ENCODE peak calls at places on chromosomes 16 and 17, in six cellular contexts. Y, V, P, S, B and K are unnamed samples.

GRCh38 chr16:81523387-81524115 is 78.9 kb downstream of the CMIP start:
- DNase-seq in B (no peak), Y (no peak), S (peak; percentile 98), V (no peak), P (no peak), K (peak; percentile 72)

GRCh38 chr17:16934133-16934795 is 37.7 kb downstream of the TNFRSF13B start:
- DNase-seq in B (no peak), Y (no peak), V (no peak), P (no peak), S (no peak), K (no peak)

GRCh38 chr17:66178642-66179041 is 13.3 kb downstream of the CEP112 start:
- DNase-seq in V (no peak), P (no peak), Y (no peak), S (no peak), B (no peak), K (no peak)

GRCh38 chr17:76270127-76270592 is 5.0 kb downstream of the UBALD2 start:
- DNase-seq in B (no peak), S (no peak), V (no peak), P (no peak), Y (no peak), K (no peak)

GRCh38 chr16:54627616-54628015 is 303.0 kb upstream of the IRX5 start:
- DNase-seq in V (no peak), B (no peak), Y (no peak), P (no peak), S (no peak), K (no peak)

GRCh38 chr16:58435779-58436178 is 43.5 kb downstream of the GINS3 start:
- DNase-seq in Y (no peak), B (no peak), P (no peak), V (no peak), S (no peak), K (no peak)

GRCh38 chr16:57577691-57578224 is 35.3 kb downstream of the ADGRG5 start:
- DNase-seq in Y (no peak), P (no peak), B (no peak), S (peak; percentile 37), V (no peak), K (no peak)

GRCh38 chr16:79349803-79350202 is 250.7 kb downstream of the MAF start:
- DNase-seq in S (no peak), V (no peak), B (no peak), Y (no peak), P (no peak), K (no peak)

GRCh38 chr16:22934786-22935185 is 120.8 kb downstream of the HS3ST2 start:
- DNase-seq in V (no peak), S (no peak), Y (no peak), B (no peak), P (no peak), K (no peak)

GRCh38 chr17:77247048-77247541 is 106.3 kb downstream of the SEC14L1 start:
- DNase-seq in S (peak; percentile 78), B (peak; percentile 94), P (no peak), Y (no peak), V (peak; percentile 88), K (peak; percentile 35)

GRCh38 chr16:9012848-9013507 is 49.3 kb upstream of the USP7 start:
- DNase-seq in Y (no peak), P (peak; percentile 75), V (no peak), B (peak; percentile 64), S (no peak), K (no peak)

GRCh38 chr17:9677932-9678331 is 32.6 kb downstream of the USP43 start:
- DNase-seq in B (no peak), Y (no peak), P (no peak), S (no peak), V (no peak), K (no peak)
- H3K4me3 ChIP-seq in B (no peak overlapping the region), Y (no peak overlapping the region), P (no peak overlapping the region), S (no peak overlapping the region), V (no peak overlapping the region), K (no peak overlapping the region)

GRCh38 chr17:64152428-64153125 is 22.6 kb upstream of the ERN1 start:
- DNase-seq in S (no peak), P (no peak), Y (no peak), V (no peak), B (no peak), K (no peak)

GRCh38 chr17:64149196-64149595 is 19.3 kb upstream of the ERN1 start:
- DNase-seq in V (no peak), P (no peak), Y (no peak), S (no peak), B (no peak), K (no peak)

GRCh38 chr17:64151016-64151368 is 21.0 kb upstream of the ERN1 start:
- DNase-seq in Y (no peak), B (no peak), V (no peak), P (no peak), S (no peak), K (no peak)

GRCh38 chr17:64148699-64149098 is 18.8 kb upstream of the ERN1 start:
- DNase-seq in Y (no peak), S (no peak), V (no peak), B (no peak), P (no peak), K (no peak)

DNA sequence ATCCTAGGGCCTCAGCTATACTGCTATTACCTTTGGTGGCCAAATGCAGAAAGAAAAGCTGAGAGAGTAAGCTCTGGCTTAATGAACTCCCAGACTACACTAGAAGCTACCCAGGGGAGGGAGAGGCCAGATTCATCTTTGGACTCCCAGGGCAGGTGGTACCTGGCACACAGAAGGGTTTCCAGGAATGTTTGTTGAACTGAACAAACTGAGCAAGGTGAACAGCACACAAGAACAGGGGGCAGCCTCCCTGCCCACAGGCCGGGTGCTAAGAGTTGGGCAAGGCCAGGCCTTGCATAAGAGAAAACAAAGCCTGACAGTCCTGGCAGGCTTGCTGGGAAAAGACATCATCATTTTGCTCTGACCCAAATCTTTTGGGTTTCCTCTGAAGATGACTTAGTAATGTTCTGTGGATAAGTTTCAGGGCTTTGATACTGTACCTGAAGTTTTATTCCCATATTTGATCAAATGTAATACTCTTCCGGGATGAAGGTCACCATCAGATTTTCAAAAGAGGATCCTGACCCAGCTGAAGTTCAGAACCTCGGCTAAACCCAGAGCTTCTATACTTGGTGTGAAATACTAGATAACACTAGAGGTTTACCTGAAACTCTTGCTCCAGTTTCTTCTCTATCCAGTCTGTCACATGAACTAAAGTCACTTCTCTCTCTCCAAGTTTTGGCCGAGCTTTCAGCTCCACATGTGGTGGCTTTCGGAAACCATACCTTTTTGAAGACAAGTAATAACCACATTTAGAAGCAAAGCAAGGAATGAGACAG is 20.5 kb upstream of the ERN1 start:
- DNase-seq in B (no peak), P (no peak), S (no peak), Y (no peak), V (peak; percentile 58), K (no peak)
- H3K4me3 ChIP-seq in B (no peak overlapping the region), P (no peak overlapping the region), S (no peak overlapping the region), Y (no peak overlapping the region), V (no peak overlapping the region), K (no peak overlapping the region)

GRCh38 chr17:42329025-42329976 is 41.0 kb downstream of the STAT5A start:
- DNase-seq in S (no peak), V (peak; percentile 55), P (peak; percentile 67), Y (no peak), B (no peak), K (peak; percentile 25)
- H3K4me3 ChIP-seq in S (no peak overlapping the region), V (no peak overlapping the region), P (no peak overlapping the region), Y (no peak overlapping the region), B (no peak overlapping the region), K (no peak overlapping the region)

GRCh38 chr17:81163703-81164413 is 1.4 kb upstream of the PVALEF start:
- DNase-seq in B (no peak), S (no peak), V (no peak), P (no peak), Y (no peak), K (no peak)

GRCh38 chr17:81166033-81166472 is at the start of gene AATK:
- DNase-seq in Y (no peak), V (no peak), S (no peak), B (no peak), P (no peak), K (no peak)

GRCh38 chr17:81167194-81167524 is 1.1 kb upstream of the AATK start:
- DNase-seq in Y (no peak), P (no peak), S (no peak), V (no peak), B (no peak), K (no peak)

GRCh38 chr17:81164464-81165245 is 652 bp upstream of the PVALEF start:
- DNase-seq in Y (no peak), B (no peak), S (no peak), V (no peak), P (no peak), K (no peak)

GRCh38 chr17:81165246-81166032 is at the start of gene PVALEF:
- DNase-seq in S (no peak), V (no peak), Y (no peak), P (no peak), B (peak; percentile 60), K (no peak)
- H3K4me3 ChIP-seq in S (peak within 1 kb of the TSS; percentile 17), V (no peak within 1 kb of the TSS), Y (no peak within 1 kb of the TSS), P (peak within 1 kb of the TSS; percentile 44), B (peak within 1 kb of the TSS; percentile 16), K (no peak within 1 kb of the TSS)

GRCh38 chr17:56793506-56793905 is 40.2 kb downstream of the C17orf67 start:
- DNase-seq in Y (no peak), B (no peak), V (no peak), P (no peak), S (no peak), K (no peak)

GRCh38 chr17:56793947-56794346 is 39.8 kb downstream of the C17orf67 start:
- DNase-seq in Y (no peak), S (no peak), B (no peak), V (no peak), P (no peak), K (no peak)

GRCh38 chr17:56795098-56795497 is 38.6 kb downstream of the C17orf67 start:
- DNase-seq in B (no peak), V (no peak), P (no peak), Y (no peak), S (no peak), K (no peak)

GRCh38 chr17:56795510-56795909 is 38.2 kb downstream of the C17orf67 start:
- DNase-seq in P (no peak), Y (no peak), V (no peak), S (no peak), B (no peak), K (no peak)

DNA sequence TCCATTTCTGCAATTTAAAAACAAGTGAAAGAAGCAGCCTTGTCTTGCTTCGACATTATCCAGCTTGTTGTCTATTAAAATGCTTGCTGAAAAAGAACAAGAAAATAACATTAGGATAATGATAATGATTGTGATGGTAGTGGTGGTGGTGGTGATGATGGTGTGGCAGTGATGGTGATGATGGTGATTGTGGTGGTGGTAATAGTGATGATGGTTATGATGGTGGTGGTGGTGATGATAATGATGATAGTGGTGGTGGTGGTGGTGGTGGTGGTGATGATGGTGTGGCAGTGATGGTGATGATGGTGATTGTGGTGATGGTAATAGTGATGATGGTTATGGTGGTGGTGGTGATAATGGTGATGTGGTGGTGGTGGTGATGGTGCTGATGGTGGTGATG is 41.5 kb downstream of the C17orf67 start:
- DNase-seq in P (no peak), Y (no peak), V (no peak), S (no peak), B (no peak), K (no peak)
- H3K4me3 ChIP-seq in P (no peak overlapping the region), Y (no peak overlapping the region), V (no peak overlapping the region), S (no peak overlapping the region), B (no peak overlapping the region), K (no peak overlapping the region)

DNA sequence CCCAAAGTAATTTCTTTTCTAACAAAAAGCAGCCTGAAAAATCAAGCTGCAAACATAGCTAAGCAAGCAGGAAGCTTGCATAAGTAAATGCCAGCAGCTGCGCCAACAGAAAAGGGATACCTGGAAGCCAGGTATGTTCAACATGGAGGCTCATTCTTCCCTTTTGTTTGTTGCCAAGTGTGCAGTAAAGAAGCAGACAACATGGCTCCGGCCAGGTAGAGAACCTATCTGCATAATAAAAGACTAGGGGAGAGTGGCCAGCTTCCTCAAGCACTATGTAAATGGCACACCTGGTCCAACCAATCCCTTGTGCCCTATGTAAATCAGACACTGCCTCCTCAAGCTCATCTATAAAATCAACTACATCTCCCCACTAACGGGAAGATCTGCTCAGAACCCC is 1407.0 kb downstream of the CDH11 start:
- DNase-seq in B (no peak), P (peak; percentile 25), Y (no peak), S (no peak), V (no peak), K (no peak)
- H3K4me3 ChIP-seq in B (no peak overlapping the region), P (no peak overlapping the region), Y (no peak overlapping the region), S (no peak overlapping the region), V (no peak overlapping the region), K (no peak overlapping the region)